ENCODE peak calls at places on chromosome 10, in nine cellular contexts. One of them, this sample, is unnamed.

GRCh38 chr10:35635576-35635975 is 6.5 kb downstream of the FZD8 start:
- DNase-seq in GM13977: peak
- DNase-seq in bronchial epithelial cell: peak
- DNase-seq in NCI-H82: peak
- DNase-seq in stimulated activated CD8-positive, alpha-beta memory T cell treated with anti-CD3 and anti-CD28 coated beads, Interleukin-2, amount 100 ng/mL, for 48 hours: no peak
- DNase-seq in T follicular helper cell: no peak
- DNase-seq in astrocyte of the spinal cord: peak
- DNase-seq in cardiac fibroblast: peak
- DNase-seq in activated CD4-positive, alpha-beta T cell treated with anti-CD3 and anti-CD28 coated beads, Interleukin-2, amount 10 ng/mL, durations not matched to agents 7 days and 5 days: peak
- DNase-seq in this sample: peak

GRCh38 chr10:71882813-71883746 is 32.0 kb upstream of the PSAP start:
- DNase-seq in NCI-H82: no peak
- DNase-seq in astrocyte of the spinal cord: peak
- DNase-seq in GM13977: no peak
- DNase-seq in T follicular helper cell: no peak
- DNase-seq in stimulated activated CD8-positive, alpha-beta memory T cell treated with anti-CD3 and anti-CD28 coated beads, Interleukin-2, amount 100 ng/mL, for 48 hours: no peak
- DNase-seq in cardiac fibroblast: no peak
- DNase-seq in bronchial epithelial cell: no peak
- DNase-seq in activated CD4-positive, alpha-beta T cell treated with anti-CD3 and anti-CD28 coated beads, Interleukin-2, amount 10 ng/mL, durations not matched to agents 7 days and 5 days: no peak
- DNase-seq in this sample: no peak

GRCh38 chr10:5532618-5533097 is 7.9 kb downstream of the CALML3 start:
- DNase-seq in NCI-H82: no peak
- DNase-seq in bronchial epithelial cell: no peak
- DNase-seq in activated CD4-positive, alpha-beta T cell treated with anti-CD3 and anti-CD28 coated beads, Interleukin-2, amount 10 ng/mL, durations not matched to agents 7 days and 5 days: no peak
- DNase-seq in stimulated activated CD8-positive, alpha-beta memory T cell treated with anti-CD3 and anti-CD28 coated beads, Interleukin-2, amount 100 ng/mL, for 48 hours: no peak
- DNase-seq in GM13977: no peak
- DNase-seq in astrocyte of the spinal cord: no peak
- DNase-seq in T follicular helper cell: no peak
- DNase-seq in cardiac fibroblast: no peak
- DNase-seq in this sample: no peak

GRCh38 chr10:124680675-124681074 is 63.5 kb downstream of the FAM53B start:
- DNase-seq in GM13977: no peak
- DNase-seq in stimulated activated CD8-positive, alpha-beta memory T cell treated with anti-CD3 and anti-CD28 coated beads, Interleukin-2, amount 100 ng/mL, for 48 hours: no peak
- DNase-seq in bronchial epithelial cell: no peak
- DNase-seq in cardiac fibroblast: no peak
- DNase-seq in activated CD4-positive, alpha-beta T cell treated with anti-CD3 and anti-CD28 coated beads, Interleukin-2, amount 10 ng/mL, durations not matched to agents 7 days and 5 days: no peak
- DNase-seq in NCI-H82: no peak
- DNase-seq in T follicular helper cell: no peak
- DNase-seq in astrocyte of the spinal cord: no peak
- DNase-seq in this sample: no peak

GRCh38 chr10:9613338-9613737 is 1404.3 kb upstream of the CELF2 start:
- DNase-seq in astrocyte of the spinal cord: no peak
- DNase-seq in stimulated activated CD8-positive, alpha-beta memory T cell treated with anti-CD3 and anti-CD28 coated beads, Interleukin-2, amount 100 ng/mL, for 48 hours: no peak
- DNase-seq in GM13977: peak
- DNase-seq in activated CD4-positive, alpha-beta T cell treated with anti-CD3 and anti-CD28 coated beads, Interleukin-2, amount 10 ng/mL, durations not matched to agents 7 days and 5 days: no peak
- DNase-seq in bronchial epithelial cell: peak
- DNase-seq in cardiac fibroblast: peak
- DNase-seq in T follicular helper cell: no peak
- DNase-seq in NCI-H82: no peak
- DNase-seq in this sample: no peak

GRCh38 chr10:13839430-13839986 is 252.7 kb downstream of the PRPF18 start:
- DNase-seq in T follicular helper cell: no peak
- DNase-seq in bronchial epithelial cell: peak
- DNase-seq in stimulated activated CD8-positive, alpha-beta memory T cell treated with anti-CD3 and anti-CD28 coated beads, Interleukin-2, amount 100 ng/mL, for 48 hours: no peak
- DNase-seq in GM13977: no peak
- DNase-seq in activated CD4-positive, alpha-beta T cell treated with anti-CD3 and anti-CD28 coated beads, Interleukin-2, amount 10 ng/mL, durations not matched to agents 7 days and 5 days: no peak
- DNase-seq in astrocyte of the spinal cord: peak
- DNase-seq in cardiac fibroblast: peak
- DNase-seq in NCI-H82: no peak
- DNase-seq in this sample: peak

GRCh38 chr10:46520941-46521340 is 35.5 kb downstream of the GPRIN2 start:
- DNase-seq in bronchial epithelial cell: peak
- DNase-seq in GM13977: no peak
- DNase-seq in cardiac fibroblast: peak
- DNase-seq in T follicular helper cell: no peak
- DNase-seq in NCI-H82: no peak
- DNase-seq in stimulated activated CD8-positive, alpha-beta memory T cell treated with anti-CD3 and anti-CD28 coated beads, Interleukin-2, amount 100 ng/mL, for 48 hours: no peak
- DNase-seq in activated CD4-positive, alpha-beta T cell treated with anti-CD3 and anti-CD28 coated beads, Interleukin-2, amount 10 ng/mL, durations not matched to agents 7 days and 5 days: no peak
- DNase-seq in astrocyte of the spinal cord: peak
- DNase-seq in this sample: peak

GRCh38 chr10:58609525-58610150 is 97.0 kb downstream of the BICC1 start:
- DNase-seq in T follicular helper cell: no peak
- DNase-seq in NCI-H82: no peak
- DNase-seq in activated CD4-positive, alpha-beta T cell treated with anti-CD3 and anti-CD28 coated beads, Interleukin-2, amount 10 ng/mL, durations not matched to agents 7 days and 5 days: no peak
- DNase-seq in bronchial epithelial cell: no peak
- DNase-seq in cardiac fibroblast: no peak
- DNase-seq in stimulated activated CD8-positive, alpha-beta memory T cell treated with anti-CD3 and anti-CD28 coated beads, Interleukin-2, amount 100 ng/mL, for 48 hours: no peak
- DNase-seq in GM13977: no peak
- DNase-seq in astrocyte of the spinal cord: no peak
- DNase-seq in this sample: no peak

GRCh38 chr10:77965294-77965693 is 38.7 kb upstream of the DLG5 start:
- DNase-seq in T follicular helper cell: no peak
- DNase-seq in NCI-H82: no peak
- DNase-seq in bronchial epithelial cell: peak
- DNase-seq in GM13977: no peak
- DNase-seq in stimulated activated CD8-positive, alpha-beta memory T cell treated with anti-CD3 and anti-CD28 coated beads, Interleukin-2, amount 100 ng/mL, for 48 hours: no peak
- DNase-seq in cardiac fibroblast: peak
- DNase-seq in activated CD4-positive, alpha-beta T cell treated with anti-CD3 and anti-CD28 coated beads, Interleukin-2, amount 10 ng/mL, durations not matched to agents 7 days and 5 days: no peak
- DNase-seq in astrocyte of the spinal cord: peak
- DNase-seq in this sample: peak

GRCh38 chr10:24723386-24723787 is 300 bp downstream of the ARHGAP21 start:
- DNase-seq in GM13977: peak
- DNase-seq in stimulated activated CD8-positive, alpha-beta memory T cell treated with anti-CD3 and anti-CD28 coated beads, Interleukin-2, amount 100 ng/mL, for 48 hours: no peak
- DNase-seq in T follicular helper cell: no peak
- DNase-seq in activated CD4-positive, alpha-beta T cell treated with anti-CD3 and anti-CD28 coated beads, Interleukin-2, amount 10 ng/mL, durations not matched to agents 7 days and 5 days: peak
- DNase-seq in NCI-H82: no peak
- DNase-seq in astrocyte of the spinal cord: peak
- DNase-seq in cardiac fibroblast: peak
- DNase-seq in bronchial epithelial cell: no peak
- DNase-seq in this sample: no peak

GRCh38 chr10:77049896-77050295 is 587.7 kb downstream of the KCNMA1 start:
- DNase-seq in T follicular helper cell: no peak
- DNase-seq in bronchial epithelial cell: no peak
- DNase-seq in activated CD4-positive, alpha-beta T cell treated with anti-CD3 and anti-CD28 coated beads, Interleukin-2, amount 10 ng/mL, durations not matched to agents 7 days and 5 days: no peak
- DNase-seq in GM13977: no peak
- DNase-seq in cardiac fibroblast: peak
- DNase-seq in stimulated activated CD8-positive, alpha-beta memory T cell treated with anti-CD3 and anti-CD28 coated beads, Interleukin-2, amount 100 ng/mL, for 48 hours: no peak
- DNase-seq in NCI-H82: no peak
- DNase-seq in astrocyte of the spinal cord: no peak
- DNase-seq in this sample: peak

GRCh38 chr10:109633846-109634245 is 289.5 kb downstream of the XPNPEP1 start:
- DNase-seq in GM13977: no peak
- DNase-seq in T follicular helper cell: no peak
- DNase-seq in NCI-H82: peak
- DNase-seq in bronchial epithelial cell: no peak
- DNase-seq in astrocyte of the spinal cord: peak
- DNase-seq in activated CD4-positive, alpha-beta T cell treated with anti-CD3 and anti-CD28 coated beads, Interleukin-2, amount 10 ng/mL, durations not matched to agents 7 days and 5 days: no peak
- DNase-seq in stimulated activated CD8-positive, alpha-beta memory T cell treated with anti-CD3 and anti-CD28 coated beads, Interleukin-2, amount 100 ng/mL, for 48 hours: no peak
- DNase-seq in cardiac fibroblast: no peak
- DNase-seq in this sample: no peak

GRCh38 chr10:48234295-48234694 is 40.2 kb downstream of the FRMPD2 start:
- DNase-seq in cardiac fibroblast: no peak
- DNase-seq in T follicular helper cell: no peak
- DNase-seq in NCI-H82: no peak
- DNase-seq in GM13977: no peak
- DNase-seq in stimulated activated CD8-positive, alpha-beta memory T cell treated with anti-CD3 and anti-CD28 coated beads, Interleukin-2, amount 100 ng/mL, for 48 hours: no peak
- DNase-seq in activated CD4-positive, alpha-beta T cell treated with anti-CD3 and anti-CD28 coated beads, Interleukin-2, amount 10 ng/mL, durations not matched to agents 7 days and 5 days: no peak
- DNase-seq in bronchial epithelial cell: no peak
- DNase-seq in astrocyte of the spinal cord: no peak
- DNase-seq in this sample: no peak

GRCh38 chr10:106555599-106555998 is 608.9 kb downstream of the SORCS1 start:
- DNase-seq in activated CD4-positive, alpha-beta T cell treated with anti-CD3 and anti-CD28 coated beads, Interleukin-2, amount 10 ng/mL, durations not matched to agents 7 days and 5 days: no peak
- DNase-seq in GM13977: no peak
- DNase-seq in astrocyte of the spinal cord: no peak
- DNase-seq in NCI-H82: no peak
- DNase-seq in stimulated activated CD8-positive, alpha-beta memory T cell treated with anti-CD3 and anti-CD28 coated beads, Interleukin-2, amount 100 ng/mL, for 48 hours: no peak
- DNase-seq in T follicular helper cell: no peak
- DNase-seq in bronchial epithelial cell: no peak
- DNase-seq in cardiac fibroblast: peak
- DNase-seq in this sample: no peak